ENCODE peak calls at places on chromosomes 1 and 21, in five cellular contexts. One of them, this sample, is unnamed.
A peak's percentile ranks its signal among the peaks of the same experiment; 100 is the strongest.

GRCh38 chr21:45041351-45041805 is 33.0 kb upstream of the ADARB1 start:
- DNase-seq in H1: no peak
- DNase-seq in K562: no peak
- DNase-seq in HepG2: no peak
- DNase-seq in A549: no peak
- DNase-seq in this sample: peak; percentile 78

GRCh38 chr1:104100079-104100478 is 350.4 kb downstream of the AMY1C start:
- DNase-seq in HepG2: no peak
- DNase-seq in A549: no peak
- DNase-seq in K562: no peak
- DNase-seq in H1: no peak
- DNase-seq in this sample: no peak

GRCh38 chr1:228450200-228450599 is 33.5 kb upstream of the TRIM17 start:
- DNase-seq in K562: no peak
- DNase-seq in H1: no peak
- DNase-seq in HepG2: no peak
- DNase-seq in A549: no peak
- DNase-seq in this sample: no peak

GRCh38 chr1:77394166-77394565 is 112.3 kb downstream of the AK5 start:
- DNase-seq in HepG2: no peak
- DNase-seq in H1: no peak
- DNase-seq in A549: no peak
- DNase-seq in K562: no peak
- DNase-seq in this sample: peak; percentile 76

GRCh38 chr1:226497991-226498689 is 50.4 kb upstream of the STUM start:
- DNase-seq in A549: no peak
- DNase-seq in K562: no peak
- DNase-seq in HepG2: no peak
- DNase-seq in H1: no peak
- DNase-seq in this sample: no peak

GRCh38 chr1:19597463-19598309 is 46.4 kb upstream of the NBL1 start:
- DNase-seq in HepG2: no peak
- DNase-seq in H1: no peak
- DNase-seq in A549: peak; percentile 27
- DNase-seq in K562: peak; percentile 62
- DNase-seq in this sample: peak; percentile 47

GRCh38 chr1:172926070-172926469 is 124.7 kb downstream of the TNFSF18 start:
- DNase-seq in H1: no peak
- DNase-seq in K562: peak; percentile 7
- DNase-seq in A549: no peak
- DNase-seq in HepG2: no peak
- DNase-seq in this sample: no peak

GRCh38 chr1:2940178-2940577 is 81.1 kb upstream of the ACTRT2 start:
- DNase-seq in A549: no peak
- DNase-seq in HepG2: no peak
- DNase-seq in H1: no peak
- DNase-seq in K562: no peak
- DNase-seq in this sample: no peak

GRCh38 chr1:161069731-161070270 is at the start of gene ARHGAP30:
- DNase-seq in H1: no peak
- DNase-seq in HepG2: no peak
- DNase-seq in A549: no peak
- DNase-seq in K562: no peak
- DNase-seq in this sample: no peak

GRCh38 chr1:45543599-45544417 is 6.8 kb upstream of the AKR1A1 start:
- DNase-seq in K562: peak; percentile 31
- DNase-seq in H1: no peak
- DNase-seq in HepG2: peak; percentile 31
- DNase-seq in A549: no peak
- DNase-seq in this sample: no peak

GRCh38 chr1:153945131-153945794 is 1.3 kb downstream of the DENND4B start:
- DNase-seq in HepG2: no peak
- DNase-seq in K562: peak; percentile 73
- DNase-seq in H1: no peak
- DNase-seq in A549: no peak
- DNase-seq in this sample: peak; percentile 46

GRCh38 chr1:21663951-21664805 is 5.0 kb downstream of the RAP1GAP start:
- DNase-seq in HepG2: no peak
- DNase-seq in H1: no peak
- DNase-seq in A549: no peak
- DNase-seq in K562: no peak
- DNase-seq in this sample: no peak

GRCh38 chr1:37602750-37603694 is 7.3 kb upstream of the GNL2 start:
- DNase-seq in HepG2: peak; percentile 59
- DNase-seq in H1: peak; percentile 52
- DNase-seq in A549: peak; percentile 56
- DNase-seq in K562: peak; percentile 68
- DNase-seq in this sample: peak; percentile 16

GRCh38 chr1:221284028-221284427 is 404.8 kb downstream of the HLX start:
- DNase-seq in A549: no peak
- DNase-seq in K562: no peak
- DNase-seq in HepG2: no peak
- DNase-seq in H1: no peak
- DNase-seq in this sample: peak; percentile 85

DNA sequence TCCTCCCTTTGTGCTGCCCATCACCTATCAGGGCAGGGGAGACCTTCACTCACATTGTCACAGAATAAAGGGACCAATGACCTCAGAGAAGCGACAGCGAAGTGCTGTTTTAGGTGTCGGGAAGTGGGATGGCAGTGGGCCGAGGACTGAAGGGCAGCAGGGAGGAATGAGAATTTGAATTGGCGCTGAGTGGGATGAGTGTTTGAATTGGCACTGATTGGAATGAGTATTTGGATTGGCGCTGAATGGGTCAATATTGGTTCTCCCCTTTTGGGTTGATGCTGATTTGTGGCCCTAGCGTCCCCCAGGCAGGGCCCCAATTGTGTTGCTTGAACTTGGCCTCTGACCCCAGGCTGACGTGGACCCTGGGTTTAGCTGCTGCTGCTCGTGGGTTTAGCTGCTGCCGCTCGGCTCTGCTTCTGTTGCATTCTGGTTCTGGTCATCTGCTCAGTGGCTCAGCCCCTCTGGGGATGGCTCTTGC is 12.4 kb upstream of the UMODL1 start:
- DNase-seq in H1: no peak
- DNase-seq in A549: no peak
- DNase-seq in K562: no peak
- DNase-seq in HepG2: no peak
- DNase-seq in this sample: no peak
- TF ChIP-seq MAFK in H1: no peak
- TF ChIP-seq MAFK in A549: no peak
- TF ChIP-seq MAFK in K562: no peak
- TF ChIP-seq MAFK in HepG2: no peak
- TF ChIP-seq MAFK in this sample: no peak

GRCh38 chr1:212437179-212437798 is 4.6 kb downstream of the NENF start:
- DNase-seq in H1: no peak
- DNase-seq in A549: no peak
- DNase-seq in HepG2: no peak
- DNase-seq in K562: peak; percentile 69
- DNase-seq in this sample: no peak
- TF ChIP-seq MAFK in H1: no peak
- TF ChIP-seq MAFK in A549: no peak
- TF ChIP-seq MAFK in HepG2: no peak
- TF ChIP-seq MAFK in K562: no peak
- TF ChIP-seq MAFK in this sample: no peak

DNA sequence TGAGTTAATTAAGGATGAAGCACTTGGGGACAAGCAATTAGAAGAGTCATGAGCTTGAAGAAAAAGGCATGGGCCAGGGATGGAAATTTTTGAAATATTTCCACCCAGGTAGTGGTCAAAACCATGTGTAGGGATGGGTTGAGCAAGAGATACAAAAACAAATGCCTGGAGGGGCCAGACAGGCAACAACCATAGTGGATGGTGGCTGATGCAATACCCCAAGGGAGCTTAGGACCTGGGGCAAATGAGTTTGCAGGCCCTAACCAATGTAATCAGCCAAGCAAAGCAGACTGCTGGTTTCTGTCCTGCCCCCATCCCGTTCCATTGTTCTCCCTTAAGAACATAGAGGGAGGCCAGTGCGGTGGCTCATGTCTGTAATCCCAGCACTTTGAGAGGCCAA is 119.1 kb upstream of the FGGY start:
- DNase-seq in A549: no peak
- DNase-seq in K562: no peak
- DNase-seq in HepG2: no peak
- DNase-seq in H1: no peak
- DNase-seq in this sample: no peak
- TF ChIP-seq MAFK in A549: no peak
- TF ChIP-seq MAFK in K562: no peak
- TF ChIP-seq MAFK in HepG2: no peak
- TF ChIP-seq MAFK in H1: no peak
- TF ChIP-seq MAFK in this sample: no peak

DNA sequence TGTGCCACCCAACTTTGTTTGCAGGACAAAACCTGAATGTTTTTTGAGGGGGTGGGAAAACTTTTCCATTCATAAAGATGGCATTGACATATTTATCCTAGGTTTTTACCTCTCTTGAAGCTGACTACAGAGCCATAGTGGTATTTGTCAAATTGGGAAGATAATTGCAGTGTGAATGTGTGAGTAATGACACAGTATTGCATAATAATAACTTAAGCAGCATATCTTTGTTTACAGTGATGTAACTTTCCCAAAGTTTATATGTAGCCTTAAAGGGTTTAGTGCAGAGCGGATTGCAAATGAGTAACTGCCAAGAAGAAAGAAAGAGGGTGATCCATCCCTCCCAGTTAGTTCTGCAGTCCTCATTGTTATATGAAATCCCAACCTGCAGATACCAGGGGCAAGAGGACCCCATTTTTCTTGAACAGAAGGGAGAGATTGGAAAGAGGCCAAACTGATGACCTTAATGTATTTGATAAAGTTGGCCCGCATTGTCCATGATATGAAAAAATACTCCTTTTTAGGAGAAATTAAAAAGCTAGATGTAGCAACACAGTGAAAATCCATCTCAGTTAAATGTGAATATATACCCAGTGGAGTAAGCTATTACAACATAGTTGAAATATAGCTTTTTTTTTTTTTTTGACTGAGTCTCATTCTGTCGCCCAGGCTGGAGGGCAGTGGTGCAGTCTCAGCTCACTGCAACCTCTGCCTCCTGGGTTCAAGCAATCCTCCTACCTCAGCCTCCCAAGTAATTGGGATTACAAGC is 23.7 kb upstream of the NFIA start:
- DNase-seq in A549: no peak
- DNase-seq in HepG2: no peak
- DNase-seq in K562: no peak
- DNase-seq in H1: no peak
- DNase-seq in this sample: peak; percentile 36
- TF ChIP-seq MAFK in A549: no peak
- TF ChIP-seq MAFK in HepG2: no peak
- TF ChIP-seq MAFK in K562: no peak
- TF ChIP-seq MAFK in H1: no peak
- TF ChIP-seq MAFK in this sample: no peak

DNA sequence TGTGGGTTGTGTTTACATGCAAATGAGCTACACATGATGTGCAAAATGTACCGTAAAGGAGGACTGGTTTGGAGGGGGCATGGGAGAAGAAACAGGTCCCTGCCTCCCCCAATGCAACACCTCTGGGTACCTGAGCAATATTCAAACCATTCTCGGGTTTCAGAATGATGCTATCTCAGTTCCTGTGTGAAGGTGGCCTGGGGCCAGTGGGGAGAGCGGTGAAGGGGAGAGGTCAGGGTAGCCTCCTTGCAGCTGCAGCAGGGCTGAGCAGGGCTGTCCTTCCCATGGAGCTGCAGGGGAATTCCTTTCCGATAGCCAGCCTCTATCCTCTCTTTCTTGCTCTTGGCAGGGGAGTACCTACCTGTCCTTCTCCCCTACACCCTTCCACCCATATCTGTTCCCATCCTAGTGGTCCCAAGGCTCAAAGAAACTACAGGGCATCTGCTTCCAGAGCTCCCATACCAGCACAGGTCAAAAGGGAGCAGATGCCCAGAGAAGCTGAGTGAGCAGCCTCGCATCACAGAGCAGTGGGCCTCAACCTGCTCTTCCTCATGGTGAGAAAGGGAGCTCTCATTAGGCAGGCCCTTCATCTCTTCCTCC is 11.9 kb downstream of the MEF2D start:
- DNase-seq in H1: no peak
- DNase-seq in K562: no peak
- DNase-seq in HepG2: no peak
- DNase-seq in A549: no peak
- DNase-seq in this sample: no peak
- TF ChIP-seq MAFK in H1: no peak
- TF ChIP-seq MAFK in K562: no peak
- TF ChIP-seq MAFK in HepG2: no peak
- TF ChIP-seq MAFK in A549: no peak
- TF ChIP-seq MAFK in this sample: no peak

GRCh38 chr1:116667577-116668105 is at the start of gene IGSF3:
- DNase-seq in A549: peak; percentile 59
- DNase-seq in H1: peak; percentile 85
- DNase-seq in HepG2: no peak
- DNase-seq in K562: peak; percentile 93
- DNase-seq in this sample: peak; percentile 5
- TF ChIP-seq MAFK in A549: no peak
- TF ChIP-seq MAFK in H1: no peak
- TF ChIP-seq MAFK in HepG2: no peak
- TF ChIP-seq MAFK in K562: no peak
- TF ChIP-seq MAFK in this sample: no peak

DNA sequence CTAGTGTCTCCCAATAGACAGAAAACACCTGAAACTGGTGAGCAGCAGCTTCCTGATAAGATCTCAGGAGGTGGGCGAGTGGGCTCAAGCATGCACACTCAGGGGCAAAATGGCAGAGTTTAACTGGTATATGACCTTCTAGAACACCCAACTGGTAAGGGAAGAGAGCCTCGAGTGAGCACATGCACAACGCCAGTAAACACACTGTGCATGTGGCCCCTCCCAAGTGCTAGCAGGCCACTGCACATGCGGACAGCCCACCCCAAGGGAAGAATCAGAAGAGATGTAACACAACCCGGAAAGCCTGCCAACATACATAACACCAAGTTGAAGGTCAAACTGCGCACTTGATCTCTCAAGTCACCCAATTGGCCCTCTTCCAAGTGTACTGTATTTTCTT is 138.3 kb downstream of the GLUL start:
- DNase-seq in A549: no peak
- DNase-seq in K562: peak; percentile 37
- DNase-seq in H1: no peak
- DNase-seq in HepG2: no peak
- DNase-seq in this sample: no peak
- TF ChIP-seq MAFK in A549: no peak
- TF ChIP-seq MAFK in K562: no peak
- TF ChIP-seq MAFK in H1: no peak
- TF ChIP-seq MAFK in HepG2: no peak
- TF ChIP-seq MAFK in this sample: no peak

GRCh38 chr1:1874901-1875300 is 16.0 kb downstream of the GNB1 start:
- DNase-seq in K562: no peak
- DNase-seq in HepG2: no peak
- DNase-seq in H1: no peak
- DNase-seq in A549: no peak
- DNase-seq in this sample: no peak
- TF ChIP-seq MAFK in K562: no peak
- TF ChIP-seq MAFK in HepG2: no peak
- TF ChIP-seq MAFK in H1: no peak
- TF ChIP-seq MAFK in A549: no peak
- TF ChIP-seq MAFK in this sample: no peak

GRCh38 chr1:35049116-35049515 is 17.4 kb upstream of the ZMYM6 start:
- DNase-seq in K562: no peak
- DNase-seq in H1: peak; percentile 50
- DNase-seq in A549: no peak
- DNase-seq in HepG2: no peak
- DNase-seq in this sample: no peak
- TF ChIP-seq MAFK in K562: no peak
- TF ChIP-seq MAFK in H1: no peak
- TF ChIP-seq MAFK in A549: no peak
- TF ChIP-seq MAFK in HepG2: no peak
- TF ChIP-seq MAFK in this sample: no peak